ENCODE peak calls at places on chromosomes 16 and 17, in five cellular contexts. V is OCI-LY7, J is PC-3, O is SJSA1, K is body of pancreas. B is an unnamed sample.

GRCh38 chr17:70205386-70205785 is 36.1 kb downstream of the KCNJ2 start:
- DNase-seq in K (no peak), O (no peak), J (no peak), V (no peak), B (no peak)

GRCh38 chr16:50683689-50684374 is 2.7 kb upstream of the SNX20 start:
- DNase-seq in J (no peak), K (no peak), O (no peak), V (peak), B (no peak)

GRCh38 chr17:40326832-40327199 is 17.8 kb downstream of the RARA start:
- DNase-seq in V (no peak), J (no peak), K (no peak), O (no peak), B (no peak)

GRCh38 chr16:48335961-48336360 is 49.3 kb downstream of the SIAH1 start:
- DNase-seq in K (no peak), V (no peak), O (no peak), J (no peak), B (peak)

GRCh38 chr17:63991611-63992010 is 6.5 kb upstream of the PRR29 start:
- DNase-seq in O (no peak), V (no peak), K (no peak), J (no peak), B (no peak)

GRCh38 chr17:39018267-39019134 is 51.3 kb upstream of the FBXO47 start:
- DNase-seq in O (no peak), V (peak), K (no peak), J (no peak), B (no peak)

GRCh38 chr17:64081802-64082799 is 47.8 kb downstream of the ERN1 start:
- DNase-seq in J (peak), O (no peak), K (no peak), V (peak), B (peak)

GRCh38 chr16:51268237-51268636 is 117.2 kb upstream of the SALL1 start:
- DNase-seq in V (no peak), O (no peak), J (no peak), K (no peak), B (no peak)

GRCh38 chr17:49980703-49981197 is 11.8 kb downstream of the DLX4 start:
- DNase-seq in J (no peak), O (no peak), K (no peak), V (no peak), B (no peak)

GRCh38 chr17:74361613-74362391 is at the start of gene BTBD17:
- DNase-seq in O (no peak), J (peak), K (peak), V (no peak), B (no peak)

GRCh38 chr17:76458580-76459490 is 5.9 kb upstream of the UBE2O start:
- DNase-seq in K (peak), J (peak), O (peak), V (peak), B (peak)

GRCh38 chr17:47229535-47230443 is 20.6 kb downstream of the MYL4 start:
- DNase-seq in O (peak), K (peak), J (peak), V (peak), B (peak)

GRCh38 chr16:75402821-75403475 is 30.4 kb downstream of the CFDP1 start:
- DNase-seq in V (peak), O (no peak), K (no peak), J (peak), B (peak)

GRCh38 chr17:36627101-36627500 is 25.7 kb downstream of the MRM1 start:
- DNase-seq in K (no peak), J (no peak), V (no peak), O (no peak), B (no peak)

GRCh38 chr16:57628008-57628781 is at the start of gene ADGRG1:
- DNase-seq in K (peak), O (peak), V (no peak), J (peak), B (peak)

GRCh38 chr16:1779741-1780676 is 2.4 kb downstream of the SPSB3 start:
- DNase-seq in J (no peak), V (no peak), O (no peak), K (no peak), B (no peak)

GRCh38 chr17:34850964-34851363 is 110.3 kb downstream of the CCT6B start:
- DNase-seq in O (no peak), V (no peak), J (no peak), K (no peak), B (no peak)

GRCh38 chr17:34843682-34844081 is 117.6 kb downstream of the CCT6B start:
- DNase-seq in O (no peak), V (no peak), K (no peak), J (no peak), B (no peak)

GRCh38 chr17:34850023-34850422 is 111.2 kb downstream of the CCT6B start:
- DNase-seq in V (no peak), O (no peak), J (no peak), K (no peak), B (no peak)

GRCh38 chr17:34852141-34852540 is 109.1 kb downstream of the CCT6B start:
- DNase-seq in V (no peak), O (no peak), K (no peak), J (no peak), B (no peak)

GRCh38 chr17:34847939-34848338 is 113.3 kb downstream of the CCT6B start:
- DNase-seq in J (no peak), V (no peak), K (no peak), O (no peak), B (no peak)
- H3K27ac ChIP-seq in J (no peak), V (no peak), K (no peak), O (no peak), B (no peak)

DNA sequence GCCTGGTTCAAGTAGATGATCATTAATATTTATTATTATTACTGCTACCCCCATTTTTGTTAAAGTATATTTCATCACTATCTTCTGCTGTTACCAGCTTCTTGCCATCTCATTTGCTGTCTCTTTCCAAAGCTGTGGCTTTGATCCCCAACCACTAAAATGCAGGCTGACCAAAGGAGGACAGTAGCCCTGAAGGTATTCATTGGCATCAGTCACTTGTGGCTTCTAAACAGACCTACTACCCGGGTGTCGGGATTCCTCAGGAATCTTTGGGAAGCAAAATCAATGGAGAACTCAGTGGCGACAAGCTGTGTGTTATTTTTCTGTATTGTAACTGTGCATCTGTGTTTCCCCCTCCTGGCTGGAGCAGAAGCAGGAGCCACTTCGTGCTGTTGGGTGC is 379.2 kb upstream of the ERCC4 start:
- DNase-seq in V (no peak), O (no peak), K (no peak), J (no peak), B (no peak)
- H3K27ac ChIP-seq in V (no peak), O (no peak), K (no peak), J (no peak), B (no peak)

DNA sequence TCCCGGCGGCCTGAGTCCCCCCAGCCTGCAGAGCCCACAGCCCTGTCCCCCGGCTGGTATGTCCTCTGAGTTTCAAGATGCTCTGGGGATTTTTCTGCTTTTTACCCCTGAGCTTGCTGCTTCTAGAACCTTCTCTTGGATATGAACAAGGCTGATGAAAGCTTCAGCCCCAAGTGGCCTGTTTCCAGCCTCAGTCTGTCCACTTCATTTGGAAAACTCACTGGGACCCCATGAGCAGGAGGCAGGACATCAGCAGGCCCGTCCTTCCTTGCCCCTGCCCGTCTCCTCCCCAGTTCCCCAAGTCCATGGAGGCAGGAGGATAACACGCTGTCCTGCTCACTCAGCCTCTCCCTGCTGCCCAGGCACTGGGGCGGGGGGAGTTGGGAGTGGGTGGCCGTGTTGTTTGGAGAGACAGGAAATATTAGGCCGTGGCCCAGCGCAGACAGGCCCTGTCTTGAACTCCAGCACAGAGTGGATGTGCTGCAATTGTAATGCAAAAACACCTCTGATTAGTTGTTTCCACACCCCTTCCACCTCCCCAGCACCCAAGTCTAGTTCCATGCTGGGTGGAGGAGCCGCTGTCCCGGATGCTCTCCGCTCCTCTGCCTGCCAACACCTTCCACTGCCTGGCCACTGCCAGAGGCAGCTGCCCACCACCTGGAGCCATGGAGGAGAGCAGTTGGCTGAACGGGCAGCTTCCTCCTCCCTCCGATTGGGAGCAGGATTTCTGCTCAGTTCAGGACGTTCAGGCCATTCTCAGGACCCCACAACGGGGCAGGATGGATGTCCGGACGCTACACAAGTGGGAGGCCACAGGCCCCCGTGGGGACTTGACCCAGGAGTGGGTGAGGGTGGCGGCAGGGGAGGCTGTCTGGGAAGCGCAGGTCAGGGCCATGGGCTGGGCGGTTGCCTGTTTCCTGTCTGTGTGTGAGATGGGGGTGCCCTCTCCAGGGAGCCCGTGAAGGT is 216.9 kb upstream of the GSE1 start:
- DNase-seq in V (no peak), J (no peak), O (peak), K (no peak), B (peak)
- H3K27ac ChIP-seq in V (no peak), J (no peak), O (peak), K (peak), B (peak)

GRCh38 chr16:10321407-10322397 is 64.2 kb upstream of the ATF7IP2 start:
- DNase-seq in J (no peak), K (no peak), O (no peak), V (no peak), B (no peak)

GRCh38 chr16:10314811-10315210 is 71.0 kb upstream of the ATF7IP2 start:
- DNase-seq in J (peak), K (no peak), V (peak), O (no peak), B (peak)

GRCh38 chr16:10317425-10318001 is 68.3 kb upstream of the ATF7IP2 start:
- DNase-seq in V (no peak), J (no peak), K (no peak), O (no peak), B (no peak)

GRCh38 chr16:10322723-10323527 is 62.9 kb upstream of the ATF7IP2 start:
- DNase-seq in V (no peak), K (no peak), O (no peak), J (no peak), B (no peak)

DNA sequence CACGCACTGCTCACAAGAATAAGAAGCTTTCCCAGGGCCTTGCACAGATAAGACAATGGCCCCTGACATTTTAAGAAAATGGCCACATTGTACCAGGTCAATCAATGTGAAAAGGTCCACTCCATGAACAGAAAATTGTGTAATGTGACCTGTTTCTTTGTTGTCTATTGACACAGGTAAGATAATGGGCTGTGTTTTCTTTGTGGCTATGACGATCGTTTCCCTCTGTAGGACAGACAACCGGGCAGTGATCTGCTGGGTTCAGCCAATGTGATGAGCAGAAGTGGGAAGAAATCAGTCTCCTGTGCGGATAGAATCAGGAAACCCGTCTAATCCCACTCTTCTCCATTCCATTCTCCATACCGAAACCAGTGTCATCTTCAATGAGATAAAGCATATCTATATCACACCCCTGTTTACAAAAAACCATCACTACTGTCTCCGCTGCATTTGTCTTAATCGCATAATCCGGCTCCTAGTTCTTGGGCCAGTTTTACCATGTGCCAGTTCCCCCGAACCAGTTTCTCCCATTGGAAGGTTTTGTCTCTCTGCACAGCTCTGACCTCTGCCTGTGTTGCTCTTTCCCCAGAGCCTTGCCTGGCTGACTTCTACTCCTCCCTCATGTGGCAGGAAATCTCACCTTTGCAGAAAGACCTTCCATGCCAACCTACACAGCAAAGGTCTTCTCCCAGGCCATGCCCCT is 66.9 kb upstream of the ATF7IP2 start:
- DNase-seq in J (no peak), V (no peak), K (no peak), O (no peak), B (no peak)
- H3K27ac ChIP-seq in J (no peak), V (no peak), K (no peak), O (no peak), B (no peak)

DNA sequence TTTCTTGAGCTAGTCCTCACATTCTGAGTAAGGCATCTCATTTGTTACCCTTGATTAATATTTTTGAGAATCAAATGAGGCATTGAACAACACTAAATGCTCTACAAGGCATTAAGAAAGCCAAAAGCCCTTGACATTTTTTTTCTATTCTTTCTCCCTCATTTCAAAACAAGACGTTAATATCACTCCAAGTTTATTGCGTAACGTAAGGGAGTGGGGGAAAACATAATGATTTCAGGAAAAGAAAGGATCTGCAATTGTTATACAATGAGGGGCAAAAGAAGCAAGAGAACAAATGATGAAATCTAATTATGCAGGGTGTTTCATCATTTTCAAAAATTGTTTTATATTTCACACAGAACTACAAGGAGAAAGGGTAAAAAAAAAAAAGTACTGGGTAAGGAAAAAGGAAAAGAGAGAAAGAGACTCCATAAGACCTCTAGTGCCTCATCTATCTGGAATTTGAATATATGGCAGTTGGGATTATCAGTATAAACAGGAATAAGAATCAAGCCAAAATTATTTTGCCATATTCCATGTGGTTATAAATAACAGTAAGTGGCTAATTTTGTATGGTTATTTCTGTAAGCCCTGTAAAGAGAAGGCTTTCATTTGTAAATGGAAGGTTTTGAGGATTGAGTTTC is 163.0 kb downstream of the ABCA8 start:
- DNase-seq in V (no peak), K (no peak), O (no peak), J (no peak), B (no peak)
- H3K27ac ChIP-seq in V (no peak), K (no peak), O (peak), J (no peak), B (no peak)

B was measured in brain microvascular endothelial cell.